ENCODE peak calls at places on chromosomes 4 and X, in ten cellular contexts. Z is fibroblast of lung; T is uterus; I is left lung; P is mammary epithelial cell; H is ovary; S is heart right ventricle; M is CD8-positive, alpha-beta memory T cell; R is cardiac muscle cell; D is PC-9. E is an unnamed sample. For H3K27me3, the result is how much of the 10 kb centered on the place peaks cover.

GRCh38 chr4:82784615-82785247 is 13.9 kb downstream of the SCD5 start:
- DNase-seq in Z (peak), T (no peak), I (no peak), P (no peak), H (no peak), S (no peak), M (no peak), R (no peak), D (no peak), E (no peak)

GRCh38 chrX:126670258-126670657 is 117.6 kb upstream of the DCAF12L1 start:
- DNase-seq in Z (no peak), T (no peak), I (no peak), P (no peak), H (no peak), S (no peak), M (no peak), R (no peak), D (no peak), E (no peak)

GRCh38 chr4:152480901-152481300 is 55.0 kb downstream of the FBXW7 start:
- DNase-seq in Z (no peak), T (no peak), I (no peak), P (no peak), H (no peak), S (no peak), M (no peak), R (no peak), D (no peak), E (no peak)

GRCh38 chrX:344371-344901 is 25.8 kb upstream of the GTPBP6 start:
- DNase-seq in Z (no peak), T (no peak), I (peak), P (no peak), H (peak), S (no peak), M (no peak), R (no peak), D (no peak), E (peak)

GRCh38 chrX:19990225-19990518 is 689 bp downstream of the BCLAF3 start:
- DNase-seq in Z (no peak), T (no peak), I (no peak), P (peak), H (no peak), S (no peak), M (no peak), R (no peak), D (no peak), E (no peak)

GRCh38 chrX:47960400-47960799 is 43.4 kb downstream of the ZNF182 start:
- DNase-seq in Z (no peak), T (no peak), I (no peak), P (no peak), H (no peak), S (no peak), M (no peak), R (no peak), D (no peak), E (no peak)

GRCh38 chr4:33837043-33837442 is 2407.3 kb downstream of the ARAP2 start:
- DNase-seq in Z (peak), T (no peak), I (no peak), P (peak), H (no peak), S (no peak), M (no peak), R (no peak), D (no peak), E (no peak)

GRCh38 chr4:3523628-3524221 is 8.5 kb downstream of the LRPAP1 start:
- DNase-seq in Z (no peak), T (no peak), I (peak), P (no peak), H (peak), S (peak), M (no peak), R (no peak), D (no peak), E (no peak)

GRCh38 chrX:151359341-151359740 is 37.7 kb upstream of the VMA21 start:
- DNase-seq in Z (no peak), T (no peak), I (no peak), P (no peak), H (no peak), S (no peak), M (no peak), R (no peak), D (no peak), E (no peak)

GRCh38 chr4:130349745-130350144 is 1253.8 kb downstream of the C4orf33 start:
- DNase-seq in Z (no peak), T (no peak), I (no peak), P (no peak), H (no peak), S (no peak), M (no peak), R (no peak), D (no peak), E (no peak)

GRCh38 chr4:177283167-177283566 is 26.5 kb upstream of the NEIL3 start:
- DNase-seq in Z (peak), T (no peak), I (no peak), P (peak), H (no peak), S (no peak), M (no peak), R (no peak), D (no peak), E (no peak)

GRCh38 chr4:73037057-73037456 is 32.5 kb downstream of the COX18 start:
- DNase-seq in Z (no peak), T (no peak), I (no peak), P (peak), H (no peak), S (no peak), M (no peak), R (no peak), D (no peak), E (no peak)

GRCh38 chr4:37889849-37890500 is 909 bp upstream of the TBC1D1 start:
- DNase-seq in Z (no peak), T (peak), I (no peak), P (no peak), H (peak), S (peak), M (no peak), R (no peak), D (no peak), E (peak)
- H3K27me3 ChIP-seq in Z (under half), T (under half), I (under half), P (under half), H (under half), S (under half), M (under half), R (half or more), D (under half), E (under half)

GRCh38 chrX:136179133-136179532 is 31.8 kb downstream of the FHL1 start:
- DNase-seq in Z (no peak), T (no peak), I (no peak), P (no peak), H (no peak), S (no peak), M (no peak), R (no peak), D (no peak), E (no peak)

GRCh38 chrX:136182394-136182793 is 35.1 kb downstream of the FHL1 start:
- DNase-seq in Z (no peak), T (no peak), I (no peak), P (no peak), H (no peak), S (no peak), M (no peak), R (no peak), D (no peak), E (no peak)

GRCh38 chrX:136171420-136171819 is 24.1 kb downstream of the FHL1 start:
- DNase-seq in Z (no peak), T (no peak), I (no peak), P (no peak), H (no peak), S (no peak), M (no peak), R (no peak), D (no peak), E (no peak)

GRCh38 chrX:136176399-136176825 is 29.1 kb downstream of the FHL1 start:
- DNase-seq in Z (peak), T (peak), I (no peak), P (peak), H (peak), S (no peak), M (no peak), R (no peak), D (no peak), E (no peak)
- H3K4me3 ChIP-seq in Z (no peak), T (no peak), I (no peak), P (no peak), H (no peak), S (no peak), M (no peak), R (no peak), D (no peak), E (no peak)

GRCh38 chrX:129698150-129698549 is 40.6 kb upstream of the XPNPEP2 start:
- DNase-seq in Z (no peak), T (no peak), I (no peak), P (no peak), H (no peak), S (no peak), M (no peak), R (no peak), D (no peak), E (no peak)

GRCh38 chrX:129705377-129705925 is 33.3 kb upstream of the XPNPEP2 start:
- DNase-seq in Z (no peak), T (no peak), I (no peak), P (no peak), H (no peak), S (no peak), M (no peak), R (no peak), D (no peak), E (no peak)

GRCh38 chrX:129704491-129704890 is 34.3 kb upstream of the XPNPEP2 start:
- DNase-seq in Z (no peak), T (no peak), I (no peak), P (no peak), H (no peak), S (no peak), M (no peak), R (no peak), D (no peak), E (no peak)

GRCh38 chrX:129700536-129700935 is 38.2 kb upstream of the XPNPEP2 start:
- DNase-seq in Z (no peak), T (no peak), I (no peak), P (no peak), H (no peak), S (no peak), M (no peak), R (no peak), D (no peak), E (no peak)

GRCh38 chrX:129701624-129702069 is 37.1 kb upstream of the XPNPEP2 start:
- DNase-seq in Z (peak), T (peak), I (no peak), P (no peak), H (peak), S (peak), M (no peak), R (no peak), D (no peak), E (peak)
- H3K27ac ChIP-seq in Z (no peak), T (peak), I (no peak), P (no peak), H (peak), S (no peak), M (no peak), R (no peak), D (no peak), E (no peak)

DNA sequence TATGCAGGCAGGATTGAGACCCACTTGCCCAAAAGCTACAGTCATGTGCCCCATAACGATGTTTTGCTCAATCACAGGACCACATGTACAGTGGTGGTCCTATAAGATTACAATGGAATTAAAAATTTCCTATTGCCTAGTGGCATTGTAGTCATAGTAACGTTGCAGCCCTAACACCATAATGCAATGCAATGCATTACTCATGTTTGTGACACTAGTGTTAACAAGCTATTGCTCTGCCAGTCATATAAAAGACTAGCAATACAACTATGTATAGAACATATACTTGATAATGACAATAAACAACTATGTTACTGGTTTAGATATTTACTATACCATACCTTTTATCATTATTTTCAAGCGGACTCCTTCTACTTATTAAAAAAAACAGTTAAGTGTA is 50.6 kb downstream of the VGLL1 start:
- DNase-seq in Z (no peak), T (no peak), I (no peak), P (peak), H (no peak), S (no peak), M (no peak), R (no peak), D (no peak), E (no peak)
- H3K27me3 ChIP-seq in Z (under half), T (under half), I (under half), P (under half), H (under half), S (under half), M (under half), R (under half), D (under half), E (under half)